ENCODE peak calls at places on chromosomes 3 and 15, in six cellular contexts. Y is gastrocnemius medialis, W is breast epithelium, X is ovary, V is right atrium auricular region, L is uterus. O is an unnamed sample. For H3K4me1, the result is how much of the 10 kb centered on the place peaks cover.

GRCh38 chr3:34377961-34378360 is 579.5 kb downstream of the PDCD6IP start:
- DNase-seq in Y (no peak), W (no peak), X (no peak), V (no peak), L (no peak), O (no peak)

GRCh38 chr3:44208568-44208967 is 33.1 kb upstream of the TOPAZ1 start:
- DNase-seq in Y (no peak), W (no peak), X (no peak), V (no peak), L (no peak), O (no peak)

GRCh38 chr3:71083726-71084131 is 499.8 kb downstream of the FOXP1 start:
- DNase-seq in Y (no peak), W (no peak), X (no peak), V (no peak), L (no peak), O (no peak)

GRCh38 chr15:96544162-96544756 is 213.8 kb downstream of the NR2F2 start:
- DNase-seq in Y (no peak), W (no peak), X (no peak), V (no peak), L (no peak), O (no peak)

GRCh38 chr3:42937334-42937733 is 31.4 kb downstream of the ZNF662 start:
- DNase-seq in Y (no peak), W (no peak), X (no peak), V (no peak), L (no peak), O (no peak)

GRCh38 chr15:98120561-98120960 is 160.1 kb downstream of the ARRDC4 start:
- DNase-seq in Y (no peak), W (no peak), X (no peak), V (no peak), L (no peak), O (no peak)

GRCh38 chr15:52256930-52257733 is 38.5 kb downstream of the MYO5C start:
- DNase-seq in Y (no peak), W (no peak), X (no peak), V (no peak), L (no peak), O (no peak)

GRCh38 chr3:47601310-47601709 is 22.6 kb upstream of the CSPG5 start:
- DNase-seq in Y (no peak), W (no peak), X (no peak), V (no peak), L (no peak), O (no peak)

GRCh38 chr3:42653560-42654330 is at the start of gene ZBTB47:
- DNase-seq in Y (peak), W (peak), X (peak), V (no peak), L (no peak), O (peak)

GRCh38 chr15:83848315-83849050 is 194.6 kb downstream of the ADAMTSL3 start:
- DNase-seq in Y (no peak), W (no peak), X (no peak), V (no peak), L (no peak), O (no peak)

GRCh38 chr3:193827039-193827669 is 234.1 kb downstream of the OPA1 start:
- DNase-seq in Y (no peak), W (no peak), X (no peak), V (no peak), L (no peak), O (no peak)

GRCh38 chr3:53940651-53941050 is 49.0 kb upstream of the SELENOK start:
- DNase-seq in Y (no peak), W (no peak), X (no peak), V (no peak), L (no peak), O (no peak)

GRCh38 chr3:58630710-58631092 is 35.9 kb downstream of the FAM3D start:
- DNase-seq in Y (no peak), W (no peak), X (no peak), V (no peak), L (no peak), O (no peak)

GRCh38 chr3:161149529-161149928 is 44.4 kb upstream of the B3GALNT1 start:
- DNase-seq in Y (no peak), W (no peak), X (no peak), V (no peak), L (no peak), O (no peak)

GRCh38 chr3:52391096-52391495 is 53.8 kb downstream of the SEMA3G start:
- DNase-seq in Y (no peak), W (no peak), X (no peak), V (no peak), L (no peak), O (no peak)

GRCh38 chr15:27656296-27656987 is 442.7 kb downstream of the OCA2 start:
- DNase-seq in Y (no peak), W (no peak), X (no peak), V (no peak), L (no peak), O (no peak)

GRCh38 chr3:170486398-170486797 is 67.7 kb downstream of the CLDN11 start:
- DNase-seq in Y (no peak), W (no peak), X (no peak), V (no peak), L (no peak), O (no peak)

GRCh38 chr3:194766845-194767244 is 81.2 kb downstream of the FAM43A start:
- DNase-seq in Y (no peak), W (no peak), X (no peak), V (no peak), L (no peak), O (no peak)

GRCh38 chr3:52099006-52099405 is 42.6 kb upstream of the DUSP7 start:
- DNase-seq in Y (no peak), W (no peak), X (no peak), V (no peak), L (no peak), O (peak)

GRCh38 chr15:58966698-58967097 is 20.8 kb upstream of the RNF111 start:
- DNase-seq in Y (no peak), W (no peak), X (no peak), V (no peak), L (no peak), O (no peak)

GRCh38 chr3:193563999-193564398 is 9.3 kb upstream of the ATP13A4 start:
- DNase-seq in Y (no peak), W (no peak), X (no peak), V (no peak), L (no peak), O (peak)

GRCh38 chr3:28328188-28329151 is 20.1 kb upstream of the ZCWPW2 start:
- DNase-seq in Y (no peak), W (no peak), X (no peak), V (no peak), L (no peak), O (no peak)

GRCh38 chr3:55897573-55898224 is 410.6 kb upstream of the WNT5A start:
- DNase-seq in Y (no peak), W (no peak), X (no peak), V (no peak), L (no peak), O (no peak)

GRCh38 chr3:13657660-13658435 is 108.9 kb downstream of the FBLN2 start:
- DNase-seq in Y (no peak), W (no peak), X (peak), V (no peak), L (no peak), O (peak)

GRCh38 chr3:127751163-127751621 is 71.1 kb downstream of the MGLL start:
- DNase-seq in Y (peak), W (no peak), X (no peak), V (no peak), L (no peak), O (no peak)

GRCh38 chr3:143538577-143538981 is 309.7 kb downstream of the SLC9A9 start:
- DNase-seq in Y (no peak), W (no peak), X (no peak), V (no peak), L (no peak), O (no peak)

GRCh38 chr15:71651750-71652186 is 158.6 kb upstream of the NR2E3 start:
- DNase-seq in Y (no peak), W (no peak), X (no peak), V (no peak), L (no peak), O (peak)

GRCh38 chr3:157501863-157502262 is 1.4 kb downstream of the VEPH1 start:
- DNase-seq in Y (no peak), W (no peak), X (no peak), V (no peak), L (no peak), O (no peak)

GRCh38 chr15:74317820-74318375 is 49.5 kb downstream of the CYP11A1 start:
- DNase-seq in Y (peak), W (no peak), X (peak), V (peak), L (peak), O (peak)
- H3K4me1 ChIP-seq in Y (under half), W (under half), X (under half), V (under half), L (under half), O (under half)

GRCh38 chr3:149016242-149016641 is 24.9 kb downstream of the GYG1 start:
- DNase-seq in Y (no peak), W (no peak), X (no peak), V (no peak), L (no peak), O (no peak)
- TF ChIP-seq CTCF in Y (peak), W (no peak), X (no peak), V (no peak), L (no peak), O (no peak)

GRCh38 chr15:101489236-101489632 is 273 bp downstream of the PCSK6 start:
- DNase-seq in Y (peak), W (no peak), X (peak), V (peak), L (no peak), O (no peak)
- H3K4me3 ChIP-seq in Y (no peak), W (peak), X (peak), V (peak), L (no peak), O (peak)

GRCh38 chr3:112685435-112685834 is 44.5 kb upstream of the CCDC80 start:
- DNase-seq in Y (no peak), W (no peak), X (no peak), V (no peak), L (no peak), O (no peak)

GRCh38 chr3:112685956-112686355 is 45.0 kb upstream of the CCDC80 start:
- DNase-seq in Y (no peak), W (no peak), X (no peak), V (no peak), L (no peak), O (no peak)

GRCh38 chr3:112682361-112682760 is 41.4 kb upstream of the CCDC80 start:
- DNase-seq in Y (no peak), W (no peak), X (no peak), V (no peak), L (no peak), O (no peak)

GRCh38 chr3:112686360-112686759 is 45.4 kb upstream of the CCDC80 start:
- DNase-seq in Y (no peak), W (no peak), X (no peak), V (no peak), L (no peak), O (no peak)

GRCh38 chr3:112681822-112682325 is 40.9 kb upstream of the CCDC80 start:
- DNase-seq in Y (no peak), W (no peak), X (no peak), V (no peak), L (no peak), O (no peak)
- H3K4me1 ChIP-seq in Y (under half), W (under half), X (under half), V (under half), L (under half), O (under half)

O was measured in lung.